ENCODE peak calls at places on chromosomes 3 and 15, in seven cellular contexts. One of them, this sample, is unnamed.

GRCh38 chr3:108312656-108313055 is 16.3 kb downstream of the HHLA2 start:
- DNase-seq in IMR-90: peak; percentile 54
- DNase-seq in right atrium auricular region: no peak
- DNase-seq in transverse colon: no peak
- DNase-seq in GM12864: no peak
- DNase-seq in MM.1S: no peak
- DNase-seq in mucosa of descending colon: no peak
- DNase-seq in this sample: no peak

GRCh38 chr15:99076555-99077308 is 28.1 kb upstream of the SYNM start:
- DNase-seq in right atrium auricular region: no peak
- DNase-seq in MM.1S: peak; percentile 79
- DNase-seq in IMR-90: peak; percentile 86
- DNase-seq in mucosa of descending colon: no peak
- DNase-seq in transverse colon: peak; percentile 48
- DNase-seq in GM12864: peak; percentile 50
- DNase-seq in this sample: peak; percentile 64

GRCh38 chr15:74955017-74955416 is 1.6 kb downstream of the RPP25 start:
- DNase-seq in IMR-90: no peak
- DNase-seq in transverse colon: no peak
- DNase-seq in right atrium auricular region: no peak
- DNase-seq in MM.1S: no peak
- DNase-seq in GM12864: no peak
- DNase-seq in mucosa of descending colon: no peak
- DNase-seq in this sample: no peak

GRCh38 chr3:190737451-190737850 is 125.0 kb downstream of the GMNC start:
- DNase-seq in IMR-90: no peak
- DNase-seq in right atrium auricular region: no peak
- DNase-seq in MM.1S: no peak
- DNase-seq in mucosa of descending colon: no peak
- DNase-seq in GM12864: no peak
- DNase-seq in transverse colon: no peak
- DNase-seq in this sample: no peak

GRCh38 chr3:151290673-151291072 is 12.3 kb upstream of the P2RY14 start:
- DNase-seq in mucosa of descending colon: no peak
- DNase-seq in IMR-90: peak; percentile 66
- DNase-seq in right atrium auricular region: no peak
- DNase-seq in transverse colon: no peak
- DNase-seq in MM.1S: no peak
- DNase-seq in GM12864: no peak
- DNase-seq in this sample: no peak

GRCh38 chr3:187943677-187944390 is 198.6 kb upstream of the BCL6 start:
- DNase-seq in MM.1S: no peak
- DNase-seq in mucosa of descending colon: no peak
- DNase-seq in transverse colon: no peak
- DNase-seq in IMR-90: peak; percentile 39
- DNase-seq in right atrium auricular region: no peak
- DNase-seq in GM12864: no peak
- DNase-seq in this sample: no peak

GRCh38 chr15:77753238-77753873 is 120.6 kb upstream of the LINGO1 start:
- DNase-seq in MM.1S: peak; percentile 27
- DNase-seq in mucosa of descending colon: no peak
- DNase-seq in IMR-90: peak; percentile 5
- DNase-seq in right atrium auricular region: no peak
- DNase-seq in GM12864: no peak
- DNase-seq in transverse colon: no peak
- DNase-seq in this sample: no peak

GRCh38 chr3:36944641-36945270 is at the start of gene TRANK1:
- DNase-seq in right atrium auricular region: peak; percentile 80
- DNase-seq in mucosa of descending colon: peak; percentile 86
- DNase-seq in GM12864: peak; percentile 49
- DNase-seq in transverse colon: peak; percentile 71
- DNase-seq in MM.1S: no peak
- DNase-seq in IMR-90: peak; percentile 34
- DNase-seq in this sample: peak; percentile 82

GRCh38 chr3:184565421-184566211 is 4.0 kb downstream of the EPHB3 start:
- DNase-seq in transverse colon: peak; percentile 86
- DNase-seq in right atrium auricular region: no peak
- DNase-seq in MM.1S: no peak
- DNase-seq in GM12864: no peak
- DNase-seq in mucosa of descending colon: peak; percentile 79
- DNase-seq in IMR-90: peak; percentile 90
- DNase-seq in this sample: peak; percentile 91

GRCh38 chr3:48548165-48548564 is 8.4 kb downstream of the PFKFB4 start:
- DNase-seq in mucosa of descending colon: no peak
- DNase-seq in IMR-90: no peak
- DNase-seq in right atrium auricular region: no peak
- DNase-seq in GM12864: no peak
- DNase-seq in MM.1S: no peak
- DNase-seq in transverse colon: no peak
- DNase-seq in this sample: no peak

GRCh38 chr3:184663756-184664155 is 48.1 kb downstream of the MAGEF1 start:
- DNase-seq in MM.1S: no peak
- DNase-seq in transverse colon: no peak
- DNase-seq in mucosa of descending colon: no peak
- DNase-seq in right atrium auricular region: no peak
- DNase-seq in GM12864: no peak
- DNase-seq in IMR-90: no peak
- DNase-seq in this sample: no peak

GRCh38 chr3:119550090-119550910 is 9.1 kb downstream of the CD80 start:
- DNase-seq in GM12864: no peak
- DNase-seq in mucosa of descending colon: no peak
- DNase-seq in IMR-90: no peak
- DNase-seq in transverse colon: no peak
- DNase-seq in right atrium auricular region: no peak
- DNase-seq in MM.1S: no peak
- DNase-seq in this sample: no peak

GRCh38 chr15:67097893-67098740 is 32.7 kb downstream of the SMAD3 start:
- DNase-seq in mucosa of descending colon: no peak
- DNase-seq in transverse colon: peak; percentile 48
- DNase-seq in GM12864: no peak
- DNase-seq in IMR-90: peak; percentile 52
- DNase-seq in MM.1S: peak; percentile 50
- DNase-seq in right atrium auricular region: no peak
- DNase-seq in this sample: no peak

GRCh38 chr15:85702321-85703230 is 92.1 kb downstream of the KLHL25 start:
- DNase-seq in IMR-90: peak; percentile 75
- DNase-seq in right atrium auricular region: no peak
- DNase-seq in MM.1S: no peak
- DNase-seq in GM12864: no peak
- DNase-seq in transverse colon: no peak
- DNase-seq in mucosa of descending colon: no peak
- DNase-seq in this sample: no peak

GRCh38 chr15:60633426-60633968 is 154.6 kb upstream of the ICE2 start:
- DNase-seq in mucosa of descending colon: no peak
- DNase-seq in GM12864: no peak
- DNase-seq in transverse colon: no peak
- DNase-seq in IMR-90: no peak
- DNase-seq in MM.1S: no peak
- DNase-seq in right atrium auricular region: no peak
- DNase-seq in this sample: no peak

GRCh38 chr15:96574766-96575165 is 244.3 kb downstream of the NR2F2 start:
- DNase-seq in mucosa of descending colon: no peak
- DNase-seq in right atrium auricular region: no peak
- DNase-seq in transverse colon: no peak
- DNase-seq in IMR-90: no peak
- DNase-seq in GM12864: no peak
- DNase-seq in MM.1S: no peak
- DNase-seq in this sample: no peak
- TF ChIP-seq CTCF in mucosa of descending colon: no peak
- TF ChIP-seq CTCF in right atrium auricular region: no peak
- TF ChIP-seq CTCF in transverse colon: no peak
- TF ChIP-seq CTCF in IMR-90: no peak
- TF ChIP-seq CTCF in GM12864: no peak
- TF ChIP-seq CTCF in MM.1S: no peak
- TF ChIP-seq CTCF in this sample: no peak

GRCh38 chr3:164377466-164377865 is 700.8 kb downstream of the SI start:
- DNase-seq in mucosa of descending colon: no peak
- DNase-seq in MM.1S: no peak
- DNase-seq in IMR-90: no peak
- DNase-seq in transverse colon: no peak
- DNase-seq in GM12864: no peak
- DNase-seq in right atrium auricular region: no peak
- DNase-seq in this sample: no peak

GRCh38 chr3:164370970-164371369 is 707.3 kb downstream of the SI start:
- DNase-seq in GM12864: no peak
- DNase-seq in IMR-90: no peak
- DNase-seq in mucosa of descending colon: no peak
- DNase-seq in right atrium auricular region: no peak
- DNase-seq in transverse colon: no peak
- DNase-seq in MM.1S: no peak
- DNase-seq in this sample: no peak

GRCh38 chr3:164375538-164375937 is 702.8 kb downstream of the SI start:
- DNase-seq in transverse colon: no peak
- DNase-seq in GM12864: no peak
- DNase-seq in MM.1S: no peak
- DNase-seq in IMR-90: no peak
- DNase-seq in mucosa of descending colon: no peak
- DNase-seq in right atrium auricular region: no peak
- DNase-seq in this sample: no peak

GRCh38 chr3:164380156-164380555 is 698.1 kb downstream of the SI start:
- DNase-seq in mucosa of descending colon: no peak
- DNase-seq in right atrium auricular region: no peak
- DNase-seq in GM12864: no peak
- DNase-seq in transverse colon: no peak
- DNase-seq in MM.1S: no peak
- DNase-seq in IMR-90: no peak
- DNase-seq in this sample: no peak

DNA sequence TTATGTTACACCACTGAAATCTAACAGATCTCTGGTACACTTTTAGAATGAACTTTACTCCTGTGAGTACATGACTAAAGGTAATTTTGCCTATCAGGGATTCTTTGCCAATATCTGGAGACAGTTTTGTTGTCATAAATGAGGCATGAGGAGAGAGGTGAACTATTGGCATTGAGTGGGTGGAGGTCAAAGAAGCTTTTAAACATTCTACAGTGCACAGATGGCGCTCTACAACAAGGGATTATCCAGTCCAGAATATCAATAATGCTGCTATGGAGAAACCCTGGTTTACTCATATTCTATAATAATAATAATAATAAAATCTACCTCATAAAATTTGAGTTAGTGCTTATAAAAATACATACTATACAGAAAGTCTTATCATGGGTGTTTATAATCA is 702.3 kb downstream of the SI start:
- DNase-seq in right atrium auricular region: no peak
- DNase-seq in GM12864: no peak
- DNase-seq in MM.1S: no peak
- DNase-seq in IMR-90: no peak
- DNase-seq in mucosa of descending colon: no peak
- DNase-seq in transverse colon: no peak
- DNase-seq in this sample: no peak
- TF ChIP-seq CTCF in right atrium auricular region: no peak
- TF ChIP-seq CTCF in GM12864: no peak
- TF ChIP-seq CTCF in MM.1S: no peak
- TF ChIP-seq CTCF in IMR-90: no peak
- TF ChIP-seq CTCF in mucosa of descending colon: no peak
- TF ChIP-seq CTCF in transverse colon: no peak
- TF ChIP-seq CTCF in this sample: no peak

GRCh38 chr3:3201584-3201983 is 22.1 kb upstream of the CRBN start:
- DNase-seq in GM12864: no peak
- DNase-seq in right atrium auricular region: no peak
- DNase-seq in MM.1S: peak; percentile 90
- DNase-seq in transverse colon: no peak
- DNase-seq in IMR-90: no peak
- DNase-seq in mucosa of descending colon: no peak
- DNase-seq in this sample: no peak

GRCh38 chr3:3192481-3192764 is 12.9 kb upstream of the CRBN start:
- DNase-seq in transverse colon: no peak
- DNase-seq in GM12864: no peak
- DNase-seq in right atrium auricular region: no peak
- DNase-seq in mucosa of descending colon: no peak
- DNase-seq in IMR-90: no peak
- DNase-seq in MM.1S: no peak
- DNase-seq in this sample: no peak

GRCh38 chr3:3191675-3192480 is 12.4 kb upstream of the CRBN start:
- DNase-seq in mucosa of descending colon: no peak
- DNase-seq in MM.1S: no peak
- DNase-seq in GM12864: no peak
- DNase-seq in right atrium auricular region: no peak
- DNase-seq in transverse colon: no peak
- DNase-seq in IMR-90: no peak
- DNase-seq in this sample: no peak

GRCh38 chr3:3200632-3201212 is 21.2 kb upstream of the CRBN start:
- DNase-seq in GM12864: peak; percentile 40
- DNase-seq in mucosa of descending colon: no peak
- DNase-seq in transverse colon: peak; percentile 15
- DNase-seq in IMR-90: peak; percentile 62
- DNase-seq in MM.1S: peak; percentile 87
- DNase-seq in right atrium auricular region: no peak
- DNase-seq in this sample: peak; percentile 34

DNA sequence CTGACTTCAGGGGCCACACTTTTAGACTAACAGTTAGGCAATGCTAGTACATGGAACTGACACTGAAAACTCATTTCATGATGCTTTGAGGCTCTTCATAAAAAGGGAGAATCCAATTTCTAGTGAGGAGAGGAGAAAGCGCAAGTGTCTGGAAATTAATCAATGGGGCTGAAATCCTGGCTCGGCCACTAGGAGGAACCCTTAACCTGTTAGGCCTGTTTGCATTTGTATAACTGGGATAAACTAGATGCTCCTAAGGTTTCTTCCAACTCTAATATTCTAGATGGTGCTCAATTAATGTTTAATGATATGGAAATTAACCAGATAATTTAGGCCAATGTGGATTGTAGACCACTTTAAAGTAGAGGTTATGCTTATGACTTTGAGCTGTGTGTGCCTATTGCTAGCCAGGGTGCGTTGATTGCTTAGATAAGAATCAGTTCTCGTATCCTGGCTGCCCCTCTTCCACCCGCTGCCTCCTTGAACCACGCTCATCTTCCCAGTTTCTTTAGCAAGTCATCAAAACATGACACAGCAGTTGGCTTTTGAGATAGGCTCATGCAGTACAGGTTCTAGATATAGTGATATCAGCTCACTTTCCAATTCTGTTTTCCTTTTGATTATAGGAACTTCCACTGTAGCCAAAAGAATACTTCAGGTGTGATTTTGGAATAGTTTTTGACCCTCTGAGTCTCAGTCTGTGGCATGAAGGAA is 16.8 kb upstream of the CRBN start:
- DNase-seq in IMR-90: no peak
- DNase-seq in MM.1S: peak; percentile 26
- DNase-seq in GM12864: no peak
- DNase-seq in mucosa of descending colon: no peak
- DNase-seq in right atrium auricular region: no peak
- DNase-seq in transverse colon: no peak
- DNase-seq in this sample: no peak
- TF ChIP-seq CTCF in IMR-90: peak; percentile 29
- TF ChIP-seq CTCF in MM.1S: peak; percentile 65
- TF ChIP-seq CTCF in GM12864: peak; percentile 58
- TF ChIP-seq CTCF in mucosa of descending colon: no peak
- TF ChIP-seq CTCF in right atrium auricular region: no peak
- TF ChIP-seq CTCF in transverse colon: peak; percentile 32
- TF ChIP-seq CTCF in this sample: no peak

GRCh38 chr3:173624086-173624485 is 226.5 kb downstream of the NLGN1 start:
- DNase-seq in mucosa of descending colon: no peak
- DNase-seq in MM.1S: no peak
- DNase-seq in right atrium auricular region: no peak
- DNase-seq in GM12864: no peak
- DNase-seq in IMR-90: no peak
- DNase-seq in transverse colon: no peak
- DNase-seq in this sample: no peak
- TF ChIP-seq CTCF in mucosa of descending colon: no peak
- TF ChIP-seq CTCF in MM.1S: no peak
- TF ChIP-seq CTCF in right atrium auricular region: no peak
- TF ChIP-seq CTCF in GM12864: no peak
- TF ChIP-seq CTCF in IMR-90: no peak
- TF ChIP-seq CTCF in transverse colon: no peak
- TF ChIP-seq CTCF in this sample: no peak

This sample was measured in lung.